ENCODE peak calls at places on chromosomes 5 and 9, in six cellular contexts. A is Calu3, E is A549, I is OCI-LY7, O is glutamatergic neuron, R is Panc1. Z is an unnamed sample.

GRCh38 chr5:164433471-164433870 is 928.1 kb downstream of the MAT2B start:
- DNase-seq in A (no peak), E (no peak), I (no peak), O (no peak), R (no peak), Z (no peak)

GRCh38 chr9:95135756-95136155 is 181.8 kb downstream of the FANCC start:
- DNase-seq in A (no peak), E (no peak), I (no peak), O (no peak), R (no peak), Z (no peak)

GRCh38 chr9:92973700-92974099 is 26.4 kb downstream of the FGD3 start:
- DNase-seq in A (no peak), E (no peak), I (no peak), O (no peak), R (no peak), Z (no peak)

GRCh38 chr9:109010676-109011655 is 2.3 kb downstream of the CTNNAL1 start:
- DNase-seq in A (peak; percentile 23), E (peak; percentile 50), I (peak; percentile 18), O (no peak), R (no peak), Z (no peak)

GRCh38 chr9:84851935-84852585 is 182.5 kb downstream of the NTRK2 start:
- DNase-seq in A (no peak), E (peak; percentile 49), I (no peak), O (no peak), R (peak; percentile 4), Z (no peak)

GRCh38 chr9:137158625-137159024 is 11.2 kb downstream of the LRRC26 start:
- DNase-seq in A (no peak), E (no peak), I (no peak), O (no peak), R (no peak), Z (no peak)

GRCh38 chr9:137975936-137976565 is 98.5 kb downstream of the CACNA1B start:
- DNase-seq in A (no peak), E (no peak), I (no peak), O (no peak), R (no peak), Z (no peak)

GRCh38 chr5:132094393-132095076 is 20.9 kb downstream of the CSF2 start:
- DNase-seq in A (peak; percentile 61), E (peak; percentile 69), I (no peak), O (no peak), R (peak; percentile 72), Z (no peak)

GRCh38 chr5:151906246-151906645 is 18.4 kb downstream of the GLRA1 start:
- DNase-seq in A (no peak), E (no peak), I (no peak), O (no peak), R (no peak), Z (no peak)

GRCh38 chr9:94981661-94982060 is 255.2 kb downstream of the AOPEP start:
- DNase-seq in A (no peak), E (no peak), I (no peak), O (no peak), R (no peak), Z (no peak)

GRCh38 chr9:134057751-134058701 is 9.8 kb downstream of the BRD3 start:
- DNase-seq in A (no peak), E (no peak), I (no peak), O (peak; percentile 20), R (no peak), Z (no peak)

GRCh38 chr9:121736964-121737462 is 85.6 kb downstream of the DAB2IP start:
- DNase-seq in A (peak; percentile 75), E (peak; percentile 41), I (no peak), O (no peak), R (no peak), Z (no peak)

GRCh38 chr9:71270554-71270953 is 149.1 kb upstream of the TRPM3 start:
- DNase-seq in A (no peak), E (no peak), I (no peak), O (no peak), R (no peak), Z (no peak)

GRCh38 chr9:127097683-127098082 is 24.8 kb downstream of the ANGPTL2 start:
- DNase-seq in A (no peak), E (no peak), I (no peak), O (no peak), R (no peak), Z (no peak)

GRCh38 chr9:34659592-34660253 is 2.7 kb downstream of the CCL27 start:
- DNase-seq in A (no peak), E (no peak), I (peak; percentile 10), O (no peak), R (no peak), Z (no peak)

GRCh38 chr5:169801324-169801777 is 164.3 kb downstream of the DOCK2 start:
- DNase-seq in A (peak; percentile 13), E (no peak), I (no peak), O (no peak), R (no peak), Z (no peak)

GRCh38 chr5:75156585-75156984 is 80.1 kb downstream of the ANKRD31 start:
- DNase-seq in A (peak; percentile 16), E (no peak), I (no peak), O (no peak), R (no peak), Z (no peak)
- TF ChIP-seq CTCF in A (peak; percentile 20), E (no peak), I (peak; percentile 14), O (no peak), R (peak; percentile 28), Z (peak; percentile 29)

GRCh38 chr5:71697967-71698366 is 21.1 kb upstream of the CARTPT start:
- DNase-seq in A (no peak), E (no peak), I (peak; percentile 2), O (peak; percentile 24), R (no peak), Z (no peak)
- TF ChIP-seq CTCF in A (peak; percentile 31), E (peak; percentile 43), I (peak; percentile 75), O (peak; percentile 75), R (peak; percentile 77), Z (peak; percentile 56)

DNA sequence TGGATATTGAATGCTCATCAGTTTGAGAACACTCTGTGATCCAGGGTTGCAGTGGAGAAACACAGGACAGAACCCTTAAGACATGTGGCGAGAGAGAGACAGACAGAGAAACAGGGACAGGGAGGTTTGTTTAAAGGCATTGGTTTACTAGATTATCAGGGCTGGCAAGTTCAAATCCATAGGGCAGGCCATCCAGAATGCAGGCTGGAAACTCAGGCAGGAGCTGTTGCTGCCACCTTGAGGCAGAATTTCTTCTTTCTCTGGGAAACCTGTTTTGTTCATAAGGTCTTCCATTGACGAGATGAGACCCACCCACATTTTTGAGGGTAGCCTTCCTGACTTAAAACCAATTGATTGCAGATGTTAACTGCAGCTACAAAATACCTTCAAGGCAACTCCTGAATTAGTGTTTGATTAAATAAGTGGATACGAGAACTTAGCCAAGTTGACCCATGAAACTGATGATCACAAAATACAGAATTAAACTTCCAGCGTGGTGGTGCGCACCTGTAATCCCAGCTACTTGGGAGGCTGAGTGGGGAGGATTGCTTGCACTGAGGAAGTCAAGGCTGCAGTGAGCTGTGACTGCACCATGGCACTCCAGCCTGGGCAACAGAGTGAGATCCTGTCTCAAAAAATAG is 55.9 kb downstream of the NSUN2 start:
- DNase-seq in A (peak; percentile 52), E (peak; percentile 41), I (peak; percentile 44), O (no peak), R (peak; percentile 46), Z (peak; percentile 18)
- TF ChIP-seq CTCF in A (peak; percentile 19), E (peak; percentile 65), I (peak; percentile 75), O (peak; percentile 30), R (peak; percentile 86), Z (peak; percentile 71)

GRCh38 chr5:891837-892389 is 688 bp downstream of the BRD9 start:
- DNase-seq in A (peak; percentile 18), E (peak; percentile 50), I (peak; percentile 24), O (no peak), R (no peak), Z (no peak)

GRCh38 chr5:891117-891836 is 1.3 kb downstream of the BRD9 start:
- DNase-seq in A (no peak), E (peak; percentile 62), I (no peak), O (no peak), R (no peak), Z (no peak)

GRCh38 chr5:893711-894110 is 1.0 kb downstream of the TRIP13 start:
- DNase-seq in A (no peak), E (no peak), I (peak; percentile 45), O (no peak), R (no peak), Z (no peak)

GRCh38 chr5:893137-893506 is 438 bp downstream of the TRIP13 start:
- DNase-seq in A (no peak), E (no peak), I (peak; percentile 20), O (no peak), R (no peak), Z (no peak)

DNA sequence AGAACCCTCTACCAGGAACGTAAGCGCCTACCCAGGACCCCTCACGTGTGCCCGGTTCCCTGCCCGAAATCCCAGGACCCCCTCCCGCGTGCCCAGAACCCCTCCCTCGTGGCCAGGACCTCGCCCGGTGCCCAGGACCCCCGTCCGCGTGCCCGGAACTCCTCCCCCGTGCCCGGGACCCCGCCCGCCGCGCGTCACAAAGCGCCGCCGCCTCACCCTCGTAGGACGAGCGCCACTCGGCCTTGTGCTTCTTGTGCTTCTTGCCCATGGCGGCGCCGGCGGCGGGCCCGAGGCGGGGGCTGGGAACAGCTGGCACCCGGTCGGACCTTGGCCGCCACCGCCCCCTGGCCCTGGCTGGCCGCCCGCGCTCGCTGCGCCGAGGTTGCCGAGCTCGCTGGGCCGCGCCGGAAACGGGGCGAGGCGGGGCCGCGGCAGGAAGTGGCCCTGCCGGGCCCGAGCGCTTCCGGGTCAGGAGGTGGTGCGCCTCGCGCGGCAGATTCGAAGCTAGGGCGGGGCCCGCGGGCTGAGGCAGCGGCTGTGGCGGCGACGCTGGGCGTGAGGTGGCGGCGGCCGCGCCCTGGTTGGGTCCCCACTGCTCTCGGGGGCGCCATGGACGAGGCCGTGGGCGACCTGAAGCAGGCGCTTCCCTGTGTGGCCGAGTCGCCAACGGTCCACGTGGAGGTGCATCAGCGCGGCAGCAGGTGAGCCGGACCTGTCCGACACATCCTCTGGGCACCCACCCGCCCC is at the start of the genes BRD9 and TRIP13:
- DNase-seq in A (peak; percentile 89), E (peak; percentile 94), I (peak; percentile 89), O (peak; percentile 89), R (no peak), Z (peak; percentile 74)
- TF ChIP-seq CTCF in A (no peak), E (no peak), I (no peak), O (no peak), R (no peak), Z (peak; percentile 31)

GRCh38 chr5:141100243-141100805 is at the start of gene PCDHB3:
- DNase-seq in A (peak; percentile 30), E (no peak), I (peak; percentile 1), O (peak; percentile 73), R (no peak), Z (no peak)
- TF ChIP-seq CTCF in A (no peak), E (no peak), I (peak; percentile 55), O (peak; percentile 62), R (peak; percentile 79), Z (peak; percentile 39)